ENCODE peak calls at places on chromosomes 2 and 18, in four cellular contexts. Z, C, K and V are unnamed samples.

GRCh38 chr2:106581755-106582430 is 94.7 kb downstream of the CD8B2 start:
- DNase-seq in Z (peak), C (no peak), K (peak), V (peak)

GRCh38 chr18:11987527-11987926 is 6.2 kb downstream of the IMPA2 start:
- DNase-seq in Z (no peak), C (no peak), K (no peak), V (no peak)

GRCh38 chr2:64854773-64855237 is 134.4 kb upstream of the SLC1A4 start:
- DNase-seq in Z (no peak), C (no peak), K (peak), V (no peak)

GRCh38 chr2:111042772-111043771 is 77.6 kb upstream of the BCL2L11 start:
- DNase-seq in Z (peak), C (no peak), K (no peak), V (no peak)

GRCh38 chr2:231597014-231597611 is 4.4 kb downstream of the TEX44 start:
- DNase-seq in Z (no peak), C (peak), K (no peak), V (no peak)

GRCh38 chr2:229098810-229099209 is 172.3 kb downstream of the PID1 start:
- DNase-seq in Z (no peak), C (no peak), K (no peak), V (no peak)

GRCh38 chr2:38377501-38378258 is 607 bp upstream of the ATL2 start:
- DNase-seq in Z (no peak), C (no peak), K (no peak), V (no peak)

GRCh38 chr18:905948-906415 is 1.3 kb downstream of the ADCYAP1 start:
- DNase-seq in Z (no peak), C (no peak), K (no peak), V (peak)

GRCh38 chr2:42049411-42050349 is 1.9 kb downstream of the PKDCC start:
- DNase-seq in Z (no peak), C (no peak), K (no peak), V (no peak)

GRCh38 chr2:40227200-40227599 is 224.7 kb downstream of the SLC8A1 start:
- DNase-seq in Z (no peak), C (no peak), K (no peak), V (no peak)

GRCh38 chr2:19579466-19579865 is 221.0 kb upstream of the OSR1 start:
- DNase-seq in Z (no peak), C (no peak), K (no peak), V (no peak)

GRCh38 chr18:24300703-24301102 is 96.9 kb downstream of the OSBPL1A start:
- DNase-seq in Z (no peak), C (no peak), K (no peak), V (no peak)

GRCh38 chr2:85875613-85876012 is 13.2 kb downstream of the ST3GAL5 start:
- DNase-seq in Z (no peak), C (no peak), K (no peak), V (no peak)

GRCh38 chr2:188291617-188292445 is at the start of gene GULP1:
- DNase-seq in Z (peak), C (no peak), K (peak), V (peak)

GRCh38 chr2:10668402-10669012 is 21.3 kb downstream of the NOL10 start:
- DNase-seq in Z (no peak), C (peak), K (no peak), V (peak)

GRCh38 chr2:241069821-241070281 is 32.2 kb downstream of the MTERF4 start:
- DNase-seq in Z (no peak), C (no peak), K (no peak), V (no peak)

GRCh38 chr18:35189510-35189909 is 51.3 kb upstream of the ZNF397 start:
- DNase-seq in Z (no peak), C (no peak), K (no peak), V (no peak)

GRCh38 chr2:12675352-12675795 is 41.4 kb upstream of the TRIB2 start:
- DNase-seq in Z (no peak), C (no peak), K (peak), V (no peak)

GRCh38 chr2:208250401-208250800 is 4.5 kb downstream of the IDH1 start:
- DNase-seq in Z (no peak), C (no peak), K (no peak), V (no peak)
- TF ChIP-seq NRF1 in Z (no peak), C (no peak), K (no peak), V (no peak)

GRCh38 chr2:1010373-1011017 is 59.8 kb downstream of the SNTG2 start:
- DNase-seq in Z (no peak), C (no peak), K (no peak), V (peak)
- TF ChIP-seq MAX in Z (no peak), C (no peak), K (no peak), V (no peak)

GRCh38 chr18:28062446-28062845 is 114.5 kb downstream of the CDH2 start:
- DNase-seq in Z (no peak), C (no peak), K (no peak), V (no peak)

GRCh38 chr18:28059861-28060260 is 117.1 kb downstream of the CDH2 start:
- DNase-seq in Z (no peak), C (no peak), K (no peak), V (no peak)

GRCh38 chr18:28065793-28066186 is 111.1 kb downstream of the CDH2 start:
- DNase-seq in Z (no peak), C (no peak), K (no peak), V (no peak)

GRCh38 chr18:28065031-28065792 is 111.7 kb downstream of the CDH2 start:
- DNase-seq in Z (no peak), C (no peak), K (no peak), V (no peak)

GRCh38 chr18:28063181-28063790 is 113.6 kb downstream of the CDH2 start:
- DNase-seq in Z (no peak), C (no peak), K (no peak), V (no peak)
- H3K4me3 ChIP-seq in Z (no peak), C (no peak), K (no peak), V (no peak)

DNA sequence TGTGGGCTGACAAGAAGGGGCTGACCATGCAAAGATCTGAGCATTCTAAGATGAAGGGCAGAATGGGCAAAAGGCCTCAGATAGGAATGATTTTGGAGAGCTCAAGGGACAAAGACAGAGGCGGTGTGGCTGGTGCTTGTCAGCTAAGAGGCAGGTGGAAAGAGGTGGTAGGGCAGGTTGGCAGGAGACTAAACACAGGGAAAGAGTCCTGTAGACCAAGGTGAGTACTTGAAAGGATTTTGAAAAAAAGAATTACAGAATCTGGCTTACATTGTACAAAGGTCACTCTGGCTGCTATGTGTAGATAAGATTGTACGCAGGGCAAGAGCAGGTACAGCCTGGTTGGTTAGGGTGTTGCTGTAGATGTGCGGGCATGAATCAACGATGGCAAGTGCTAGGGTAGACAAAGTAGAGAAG is 50.6 kb downstream of the STK39 start:
- DNase-seq in Z (no peak), C (no peak), K (no peak), V (no peak)
- TF ChIP-seq NRF1 in Z (no peak), C (no peak), K (no peak), V (no peak)

GRCh38 chr2:215793747-215794595 is 219.4 kb downstream of the MREG start:
- DNase-seq in Z (no peak), C (peak), K (peak), V (no peak)
- TF ChIP-seq MAX in Z (no peak), C (no peak), K (no peak), V (peak)